ENCODE peak calls at places on chromosome 19, in eight cellular contexts. J is ascending aorta; M is CD8-positive, alpha-beta memory T cell; D is RWPE1; T is AG08396; B is cardiac septum; Y is T-helper 17 cell; O is EL. X is an unnamed sample.

GRCh38 chr19:1671716-1672037 is 19.3 kb upstream of the TCF3 start:
- DNase-seq in O (no peak), T (no peak), D (no peak), J (no peak), B (no peak), Y (no peak), M (no peak), X (no peak)

GRCh38 chr19:18223860-18224524 is 2.2 kb downstream of the PDE4C start:
- DNase-seq in M (no peak), D (peak), J (no peak), B (no peak), Y (no peak), T (no peak), O (peak), X (no peak)

GRCh38 chr19:3497757-3498515 is 2.5 kb downstream of the DOHH start:
- DNase-seq in O (no peak), T (no peak), Y (no peak), B (no peak), D (no peak), J (no peak), M (no peak), X (no peak)

GRCh38 chr19:34226036-34226435 is 28.3 kb upstream of the GARRE1 start:
- DNase-seq in O (no peak), T (no peak), D (no peak), Y (no peak), B (no peak), M (no peak), J (no peak), X (no peak)

GRCh38 chr19:29091127-29091526 is 121.8 kb downstream of the UQCRFS1 start:
- DNase-seq in O (no peak), T (no peak), M (no peak), Y (no peak), J (no peak), B (no peak), D (no peak), X (no peak)

GRCh38 chr19:1173845-1174809 is at the start of gene SBNO2:
- DNase-seq in O (peak), Y (peak), M (peak), D (peak), J (no peak), B (peak), T (peak), X (peak)

GRCh38 chr19:28466107-28467045 is 746.6 kb downstream of the UQCRFS1 start:
- DNase-seq in B (no peak), T (peak), J (no peak), M (peak), D (no peak), O (peak), Y (peak), X (peak)

GRCh38 chr19:10036601-10037071 is 23.4 kb downstream of the RDH8 start:
- DNase-seq in B (no peak), O (no peak), D (no peak), Y (no peak), T (no peak), J (no peak), M (no peak), X (peak)

GRCh38 chr19:10104665-10105221 is 1.4 kb upstream of the PPAN start:
- DNase-seq in M (peak), Y (peak), O (no peak), B (no peak), J (no peak), T (no peak), D (no peak), X (no peak)

GRCh38 chr19:16234552-16235445 is 37.1 kb downstream of the AP1M1 start:
- DNase-seq in O (no peak), J (no peak), D (no peak), Y (no peak), T (no peak), M (peak), B (no peak), X (no peak)

GRCh38 chr19:32018014-32018413 is 327.4 kb upstream of the ZNF507 start:
- DNase-seq in O (no peak), B (no peak), T (no peak), Y (no peak), M (no peak), J (no peak), D (peak), X (no peak)

GRCh38 chr19:46860846-46861690 is at the start of gene ARHGAP35:
- DNase-seq in O (no peak), J (no peak), T (peak), D (peak), Y (peak), B (no peak), M (peak), X (no peak)

GRCh38 chr19:1361601-1362384 is 21.9 kb upstream of the NDUFS7 start:
- DNase-seq in J (no peak), O (peak), M (no peak), D (no peak), T (peak), B (no peak), Y (no peak), X (peak)

GRCh38 chr19:12974301-12975220 is 5.2 kb downstream of the DAND5 start:
- DNase-seq in D (no peak), J (no peak), T (no peak), M (no peak), Y (no peak), B (no peak), O (no peak), X (no peak)

GRCh38 chr19:11435833-11436313 is 438 bp downstream of the PRKCSH start:
- DNase-seq in Y (no peak), T (peak), O (peak), D (peak), M (no peak), B (no peak), J (no peak), X (peak)

GRCh38 chr19:18308948-18309325 is 13.9 kb downstream of the LSM4 start:
- DNase-seq in B (no peak), J (no peak), M (no peak), D (no peak), O (no peak), Y (no peak), T (no peak), X (no peak)

GRCh38 chr19:12647490-12648071 is 19.0 kb downstream of the MAN2B1 start:
- DNase-seq in J (no peak), T (peak), Y (no peak), B (peak), O (peak), D (peak), M (peak), X (peak)

GRCh38 chr19:12995596-12996541 is 594 bp downstream of the NFIX start:
- DNase-seq in J (no peak), B (no peak), Y (no peak), O (peak), M (no peak), D (no peak), T (peak), X (peak)

GRCh38 chr19:33456845-33457220 is 64.8 kb downstream of the PEPD start:
- DNase-seq in T (no peak), Y (no peak), O (no peak), J (no peak), D (no peak), M (no peak), B (peak), X (no peak)

GRCh38 chr19:29665826-29666633 is 769 bp downstream of the PLEKHF1 start:
- DNase-seq in B (peak), J (peak), O (peak), M (no peak), Y (no peak), T (peak), D (no peak), X (peak)

GRCh38 chr19:23070353-23070781 is 46.5 kb upstream of the ZNF730 start:
- DNase-seq in B (peak), Y (no peak), O (peak), T (peak), J (no peak), M (no peak), D (no peak), X (peak)

GRCh38 chr19:58428617-58429016 is 11.3 kb downstream of the ZNF132 start:
- DNase-seq in J (no peak), O (no peak), M (no peak), B (no peak), D (no peak), T (no peak), Y (no peak), X (no peak)

GRCh38 chr19:45564131-45564780 is 20.3 kb downstream of the OPA3 start:
- DNase-seq in J (no peak), M (no peak), D (no peak), O (no peak), B (no peak), Y (no peak), T (no peak), X (no peak)

GRCh38 chr19:15248648-15249559 is 16.7 kb upstream of the EPHX3 start:
- DNase-seq in J (peak), M (no peak), O (peak), T (peak), B (peak), D (peak), Y (no peak), X (peak)

GRCh38 chr19:8150178-8150865 is 930 bp upstream of the FBN3 start:
- DNase-seq in B (no peak), J (no peak), O (no peak), T (no peak), M (no peak), Y (no peak), D (no peak), X (no peak)

GRCh38 chr19:35013047-35013819 is 13.1 kb downstream of the GRAMD1A start:
- DNase-seq in B (peak), O (peak), J (no peak), D (no peak), T (peak), Y (peak), M (peak), X (peak)

GRCh38 chr19:4352701-4353121 is 9.3 kb downstream of the MPND start:
- DNase-seq in T (peak), Y (peak), J (no peak), D (peak), B (no peak), M (peak), O (peak), X (peak)

GRCh38 chr19:55461974-55462628 is 659 bp upstream of the ISOC2 start:
- DNase-seq in D (no peak), B (no peak), T (no peak), Y (no peak), O (peak), M (no peak), J (no peak), X (peak)

GRCh38 chr19:49125025-49125731 is 5.8 kb downstream of the PPFIA3 start:
- DNase-seq in D (no peak), J (no peak), M (no peak), Y (no peak), T (no peak), B (no peak), O (no peak), X (no peak)

GRCh38 chr19:44455100-44455499 is 6.8 kb upstream of the ZNF229 start:
- DNase-seq in J (no peak), T (no peak), M (no peak), D (no peak), Y (no peak), B (no peak), O (no peak), X (no peak)

GRCh38 chr19:45172173-45172572 is 5.9 kb downstream of the TRAPPC6A start:
- DNase-seq in O (no peak), T (no peak), M (no peak), J (no peak), D (no peak), Y (no peak), B (no peak), X (no peak)

GRCh38 chr19:49271080-49271753 is 53.8 kb downstream of the SLC6A16 start:
- DNase-seq in T (no peak), O (no peak), Y (no peak), B (no peak), J (no peak), D (no peak), M (no peak), X (no peak)

GRCh38 chr19:35755550-35756371 is 1.1 kb downstream of the HSPB6 start:
- DNase-seq in B (peak), J (peak), O (peak), M (peak), T (peak), Y (peak), D (no peak), X (peak)

GRCh38 chr19:10295305-10295846 is 5.6 kb downstream of the ICAM5 start:
- DNase-seq in M (peak), T (no peak), J (no peak), B (no peak), D (no peak), Y (peak), O (no peak), X (no peak)

GRCh38 chr19:495440-496332 is 600 bp upstream of the MADCAM1 start:
- DNase-seq in D (no peak), B (no peak), T (peak), M (peak), Y (peak), O (peak), J (no peak), X (peak)

GRCh38 chr19:2478324-2478755 is 2.4 kb downstream of the GADD45B start:
- DNase-seq in B (no peak), O (peak), T (peak), D (no peak), J (peak), M (peak), Y (peak), X (peak)

GRCh38 chr19:6198896-6199239 is 63.4 kb downstream of the ACSBG2 start:
- DNase-seq in J (no peak), M (no peak), D (no peak), O (no peak), T (no peak), Y (no peak), B (no peak), X (no peak)

GRCh38 chr19:51347209-51347928 is 5.4 kb upstream of the VSIG10L start:
- DNase-seq in M (no peak), O (no peak), D (no peak), J (no peak), Y (no peak), T (no peak), B (no peak), X (no peak)

GRCh38 chr19:29806098-29806866 is 5.5 kb upstream of the CCNE1 start:
- DNase-seq in J (no peak), M (no peak), D (no peak), B (no peak), T (peak), Y (no peak), O (peak), X (peak)

GRCh38 chr19:14395710-14396338 is 14.6 kb downstream of the ADGRE5 start:
- DNase-seq in Y (no peak), T (no peak), M (no peak), J (no peak), D (no peak), O (no peak), B (no peak), X (no peak)